ENCODE peak calls at places on chromosome 15, in six cellular contexts. T is endothelial cell of umbilical vein, O is stomach, Z is ovary, A is OCI-LY7, P is suprapubic skin. C is an unnamed sample.

GRCh38 chr15:67033521-67033920 is 31.9 kb upstream of the SMAD3 start:
- DNase-seq in T (no peak), O (no peak), Z (no peak), A (no peak), P (no peak), C (no peak)

GRCh38 chr15:91936182-91936775 is 82.8 kb downstream of the SLCO3A1 start:
- DNase-seq in T (no peak), O (no peak), Z (no peak), A (peak; percentile 41), P (no peak), C (no peak)

GRCh38 chr15:96270581-96271172 is 59.8 kb upstream of the NR2F2 start:
- DNase-seq in T (no peak), O (no peak), Z (no peak), A (no peak), P (no peak), C (no peak)

GRCh38 chr15:85625431-85625830 is 169.3 kb downstream of the KLHL25 start:
- DNase-seq in T (no peak), O (no peak), Z (no peak), A (no peak), P (no peak), C (no peak)

GRCh38 chr15:43268111-43269105 is 1.7 kb upstream of the TGM5 start:
- DNase-seq in T (no peak), O (no peak), Z (no peak), A (no peak), P (no peak), C (peak; percentile 53)

GRCh38 chr15:92385096-92385495 is 8.6 kb upstream of the ST8SIA2 start:
- DNase-seq in T (no peak), O (no peak), Z (no peak), A (no peak), P (no peak), C (no peak)

GRCh38 chr15:60392601-60392985 is 5.2 kb downstream of the ANXA2 start:
- DNase-seq in T (peak; percentile 66), O (no peak), Z (no peak), A (no peak), P (no peak), C (no peak)

GRCh38 chr15:67303490-67304363 is 49.1 kb downstream of the IQCH start:
- DNase-seq in T (peak; percentile 49), O (no peak), Z (peak; percentile 18), A (peak; percentile 73), P (no peak), C (no peak)

GRCh38 chr15:20280933-20281463 is 260.6 kb downstream of the GOLGA6L6 start:
- DNase-seq in T (no peak), O (no peak), Z (no peak), A (no peak), P (peak; percentile 57), C (no peak)

GRCh38 chr15:44028349-44028748 is 166.7 kb downstream of the FRMD5 start:
- DNase-seq in T (peak; percentile 55), O (no peak), Z (no peak), A (no peak), P (no peak), C (no peak)

GRCh38 chr15:81504170-81504905 is 130.3 kb upstream of the TMC3 start:
- DNase-seq in T (peak; percentile 96), O (no peak), Z (no peak), A (no peak), P (no peak), C (no peak)

GRCh38 chr15:72784233-72784876 is 797 bp upstream of the ADPGK start:
- DNase-seq in T (peak; percentile 87), O (no peak), Z (no peak), A (peak; percentile 75), P (no peak), C (no peak)

GRCh38 chr15:72285927-72286516 is 13.7 kb upstream of the PARP6 start:
- DNase-seq in T (peak; percentile 40), O (peak; percentile 72), Z (no peak), A (peak; percentile 57), P (no peak), C (no peak)

GRCh38 chr15:38217181-38217580 is 35.5 kb upstream of the SPRED1 start:
- DNase-seq in T (no peak), O (no peak), Z (no peak), A (peak; percentile 33), P (no peak), C (no peak)

GRCh38 chr15:51130344-51130743 is 35.6 kb upstream of the TNFAIP8L3 start:
- DNase-seq in T (no peak), O (no peak), Z (no peak), A (no peak), P (no peak), C (no peak)

GRCh38 chr15:96273317-96274086 is 57.0 kb upstream of the NR2F2 start:
- DNase-seq in T (peak; percentile 94), O (no peak), Z (no peak), A (no peak), P (no peak), C (no peak)

GRCh38 chr15:82108489-82109078 is 62.8 kb upstream of the MEX3B start:
- DNase-seq in T (peak; percentile 60), O (peak; percentile 79), Z (peak; percentile 28), A (peak; percentile 36), P (no peak), C (no peak)

GRCh38 chr15:57557810-57558209 is 33.9 kb upstream of the MYZAP start:
- DNase-seq in T (no peak), O (no peak), Z (no peak), A (no peak), P (no peak), C (no peak)

GRCh38 chr15:33581032-33581431 is 270.3 kb downstream of the RYR3 start:
- DNase-seq in T (no peak), O (no peak), Z (peak; percentile 79), A (no peak), P (no peak), C (no peak)

GRCh38 chr15:99021027-99021624 is 13.5 kb upstream of the PGPEP1L start:
- DNase-seq in T (no peak), O (no peak), Z (no peak), A (no peak), P (no peak), C (no peak)

GRCh38 chr15:71411538-71412482 is 296.5 kb downstream of the THSD4 start:
- DNase-seq in T (peak; percentile 13), O (peak; percentile 67), Z (no peak), A (no peak), P (no peak), C (no peak)

DNA sequence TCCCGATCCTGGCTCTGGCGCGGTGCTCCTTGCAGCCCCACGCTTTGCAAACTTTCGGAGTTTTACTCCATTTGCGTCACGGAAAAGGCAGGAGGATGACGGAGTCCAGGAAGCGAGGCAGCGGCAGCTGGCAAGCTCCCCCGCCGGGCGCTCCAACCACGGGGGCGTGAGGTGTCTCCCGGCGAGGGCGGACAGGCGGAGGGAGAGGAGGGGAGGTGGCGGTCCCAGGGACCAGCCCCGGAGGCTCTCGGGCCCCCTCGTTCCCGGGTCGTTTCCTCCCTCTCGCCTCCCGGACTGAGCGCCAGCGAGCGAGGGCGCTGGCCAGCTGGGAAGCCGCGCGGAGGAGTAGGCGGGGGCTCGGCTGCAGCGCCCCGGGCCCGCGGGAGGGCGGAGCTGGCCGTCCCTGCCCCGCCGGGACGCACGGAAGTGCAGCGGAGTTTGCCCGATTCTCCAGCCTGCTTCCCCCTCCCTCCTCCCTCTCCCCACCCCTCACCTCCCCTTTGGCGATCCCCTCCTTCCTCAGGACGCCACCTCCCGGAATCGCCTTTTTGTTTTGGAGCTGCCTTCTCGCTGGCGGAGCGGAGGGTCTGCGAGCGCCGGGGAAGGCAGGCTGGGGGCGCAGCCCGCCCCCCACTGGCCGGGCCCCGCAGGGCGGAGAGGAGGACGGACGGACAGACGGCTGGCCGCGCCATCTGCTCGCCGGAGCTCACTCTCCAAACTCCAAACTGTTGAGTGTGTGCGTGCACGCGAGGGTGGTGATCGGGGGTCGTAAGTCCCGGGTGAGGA is at the start of gene SNX33:
- DNase-seq in T (peak; percentile 76), O (peak; percentile 82), Z (peak; percentile 82), A (peak; percentile 13), P (peak; percentile 91), C (no peak)
- H3K4me1 ChIP-seq in T (peaks cover 29% of the 10 kb centered on the region), O (peaks cover 54% of the 10 kb centered on the region), Z (peaks cover 38% of the 10 kb centered on the region), A (peaks cover 8% of the 10 kb centered on the region), P (peaks cover 60% of the 10 kb centered on the region), C (peaks cover 24% of the 10 kb centered on the region)

GRCh38 chr15:83248944-83249343 is 35.5 kb downstream of the BNC1 start:
- DNase-seq in T (no peak), O (no peak), Z (no peak), A (no peak), P (no peak), C (no peak)
- H3K4me1 ChIP-seq in T (no peaks in the 10 kb centered on the region), O (peaks cover 3% of the 10 kb centered on the region), Z (no peaks in the 10 kb centered on the region), A (no peaks in the 10 kb centered on the region), P (peaks cover 7% of the 10 kb centered on the region), C (no peaks in the 10 kb centered on the region)

DNA sequence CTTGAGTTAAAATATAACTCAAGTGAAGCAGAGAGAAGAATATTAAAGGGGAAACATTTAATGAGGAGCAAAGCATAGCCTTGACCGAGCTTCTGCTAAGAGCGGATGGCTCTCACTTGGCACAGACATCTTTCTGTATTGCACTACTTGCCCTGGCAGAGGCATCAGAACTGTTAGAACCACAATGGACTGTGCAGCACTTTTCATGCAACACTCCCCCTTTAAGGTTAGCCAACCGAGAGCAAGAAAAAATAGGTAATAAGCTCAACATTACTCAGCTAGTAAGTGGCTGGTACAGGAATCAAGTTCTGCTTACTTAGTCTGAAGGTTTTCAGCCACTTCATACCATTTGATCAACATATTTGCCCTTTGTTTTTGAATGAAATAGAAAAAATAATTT is 33.7 kb downstream of the CRTC3 start:
- DNase-seq in T (no peak), O (no peak), Z (no peak), A (no peak), P (no peak), C (no peak)
- H3K4me1 ChIP-seq in T (peaks cover 16% of the 10 kb centered on the region), O (peaks cover 38% of the 10 kb centered on the region), Z (peaks cover 28% of the 10 kb centered on the region), A (peaks cover 10% of the 10 kb centered on the region), P (peaks cover 52% of the 10 kb centered on the region), C (peaks cover 57% of the 10 kb centered on the region)

GRCh38 chr15:70247281-70247680 is 149.6 kb upstream of the TLE3 start:
- DNase-seq in T (no peak), O (no peak), Z (peak; percentile 15), A (no peak), P (peak; percentile 47), C (no peak)

GRCh38 chr15:70246623-70247200 is 149.0 kb upstream of the TLE3 start:
- DNase-seq in T (no peak), O (no peak), Z (peak; percentile 5), A (no peak), P (peak; percentile 24), C (no peak)

GRCh38 chr15:70243686-70244540 is 146.2 kb upstream of the TLE3 start:
- DNase-seq in T (no peak), O (no peak), Z (peak; percentile 14), A (no peak), P (peak; percentile 54), C (no peak)

GRCh38 chr15:70244978-70245542 is 147.3 kb upstream of the TLE3 start:
- DNase-seq in T (no peak), O (no peak), Z (peak; percentile 5), A (no peak), P (peak; percentile 41), C (no peak)

DNA sequence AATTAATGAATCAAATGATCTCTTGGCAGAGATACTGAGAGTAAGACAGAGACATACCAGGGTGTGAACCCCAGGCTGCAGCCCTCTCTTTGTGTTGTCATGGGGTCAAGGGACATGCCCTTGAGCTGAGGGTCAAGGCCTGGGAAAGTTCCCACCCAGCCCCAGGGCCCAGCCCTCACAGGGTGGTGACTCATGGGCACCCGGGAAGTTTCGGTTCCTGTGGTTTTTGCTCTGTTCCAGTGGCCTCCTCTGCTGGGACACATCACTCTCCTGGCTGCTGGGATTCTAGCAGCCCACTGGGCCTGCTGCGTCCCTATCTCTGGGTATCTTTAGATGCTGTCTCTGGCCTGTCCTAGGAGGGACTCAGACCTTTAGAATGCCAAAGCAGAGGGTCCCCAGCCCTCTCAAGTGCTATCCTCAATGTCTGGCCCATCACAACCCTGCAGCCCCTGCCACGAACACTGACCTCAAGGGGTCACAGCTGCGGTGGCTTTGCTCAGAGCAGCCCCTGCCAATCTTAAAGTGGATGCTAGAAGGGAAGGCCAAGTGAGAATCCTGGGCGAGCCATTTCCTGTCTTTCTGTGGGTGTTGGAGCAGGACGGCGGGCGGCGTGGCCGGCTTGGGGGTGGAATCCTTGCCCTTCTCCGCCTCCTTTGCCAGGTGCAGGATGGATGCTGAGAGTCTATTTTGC is 148.4 kb upstream of the TLE3 start:
- DNase-seq in T (no peak), O (peak; percentile 42), Z (peak; percentile 27), A (no peak), P (peak; percentile 59), C (no peak)
- H3K4me1 ChIP-seq in T (no peaks in the 10 kb centered on the region), O (peaks cover 7% of the 10 kb centered on the region), Z (peaks cover 7% of the 10 kb centered on the region), A (peaks cover 22% of the 10 kb centered on the region), P (peaks cover 3% of the 10 kb centered on the region), C (no peaks in the 10 kb centered on the region)

C was measured in ascending aorta.